ENCODE peak calls at places on chromosomes 11 and 22, in five cellular contexts. I, E, T, J and R are unnamed samples.
A peak's percentile ranks its signal among the peaks of the same experiment; 100 is the strongest.

GRCh38 chr11:124633355-124633754 is 10.7 kb downstream of the TBRG1 start:
- DNase-seq in I (no peak), E (no peak), T (no peak), J (no peak), R (no peak)

GRCh38 chr11:79675081-79675480 is 234.3 kb upstream of the TENM4 start:
- DNase-seq in I (no peak), E (no peak), T (no peak), J (no peak), R (no peak)

GRCh38 chr11:130160460-130161090 is 993 bp downstream of the ST14 start:
- DNase-seq in I (no peak), E (peak; percentile 52), T (no peak), J (no peak), R (no peak)

GRCh38 chr11:69001301-69002081 is 11.6 kb downstream of the MRGPRF start:
- DNase-seq in I (peak; percentile 65), E (no peak), T (no peak), J (no peak), R (no peak)

GRCh38 chr11:72947229-72947628 is 133.0 kb downstream of the ATG16L2 start:
- DNase-seq in I (no peak), E (no peak), T (no peak), J (no peak), R (no peak)

GRCh38 chr11:109423114-109423859 is 1.3 kb downstream of the C11orf87 start:
- DNase-seq in I (peak; percentile 61), E (no peak), T (no peak), J (peak; percentile 5), R (no peak)

GRCh38 chr22:25008666-25009065 is 56.1 kb downstream of the KIAA1671 start:
- DNase-seq in I (no peak), E (no peak), T (no peak), J (no peak), R (no peak)

GRCh38 chr22:25354456-25354855 is 135.0 kb downstream of the CRYBB2 start:
- DNase-seq in I (peak; percentile 68), E (no peak), T (no peak), J (no peak), R (no peak)

GRCh38 chr11:99925968-99926367 is 761.1 kb upstream of the ARHGAP42 start:
- DNase-seq in I (no peak), E (no peak), T (no peak), J (no peak), R (no peak)

GRCh38 chr22:24503137-24503850 is 8.2 kb downstream of the UPB1 start:
- DNase-seq in I (peak; percentile 77), E (peak; percentile 52), T (peak; percentile 34), J (peak; percentile 58), R (no peak)

GRCh38 chr11:92510591-92510990 is 286.0 kb downstream of the FAT3 start:
- DNase-seq in I (no peak), E (no peak), T (no peak), J (no peak), R (no peak)

GRCh38 chr11:92511522-92512203 is 287.0 kb downstream of the FAT3 start:
- DNase-seq in I (no peak), E (no peak), T (no peak), J (no peak), R (no peak)

DNA sequence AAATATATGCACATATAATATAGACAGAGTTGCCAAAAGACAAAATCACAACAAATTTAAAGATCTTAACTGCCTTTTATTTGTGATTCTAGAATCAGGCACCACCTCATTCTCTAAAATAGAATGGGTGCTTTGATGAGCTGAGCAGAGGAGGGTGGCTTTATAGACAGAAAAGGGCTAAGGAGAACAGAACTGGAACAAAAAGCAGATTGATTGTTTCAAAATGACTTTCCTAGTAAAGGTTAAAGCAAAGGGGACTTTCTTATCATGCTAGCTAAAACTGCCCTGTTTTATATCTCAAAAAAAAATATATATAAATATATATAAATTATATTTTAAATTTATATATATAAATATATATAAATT is 287.6 kb downstream of the FAT3 start:
- DNase-seq in I (no peak), E (no peak), T (no peak), J (no peak), R (no peak)
- H3K27ac ChIP-seq in I (no peak overlapping the region), E (no peak overlapping the region), T (no peak overlapping the region), J (no peak overlapping the region), R (no peak overlapping the region)

GRCh38 chr11:12961615-12962014 is 47.5 kb upstream of the RASSF10 start:
- DNase-seq in I (no peak), E (no peak), T (no peak), J (peak; percentile 59), R (no peak)
- TF ChIP-seq CTCF in I (no peak), E (no peak), T (peak; percentile 38), J (peak; percentile 23), R (no peak)

GRCh38 chr11:40280161-40281054 is 1179.0 kb downstream of the LRRC4C start:
- DNase-seq in I (no peak), E (no peak), T (no peak), J (no peak), R (no peak)
- H3K9ac ChIP-seq in I (no peak overlapping the region), E (no peak overlapping the region), T (no peak overlapping the region), J (no peak overlapping the region), R (no peak overlapping the region)

DNA sequence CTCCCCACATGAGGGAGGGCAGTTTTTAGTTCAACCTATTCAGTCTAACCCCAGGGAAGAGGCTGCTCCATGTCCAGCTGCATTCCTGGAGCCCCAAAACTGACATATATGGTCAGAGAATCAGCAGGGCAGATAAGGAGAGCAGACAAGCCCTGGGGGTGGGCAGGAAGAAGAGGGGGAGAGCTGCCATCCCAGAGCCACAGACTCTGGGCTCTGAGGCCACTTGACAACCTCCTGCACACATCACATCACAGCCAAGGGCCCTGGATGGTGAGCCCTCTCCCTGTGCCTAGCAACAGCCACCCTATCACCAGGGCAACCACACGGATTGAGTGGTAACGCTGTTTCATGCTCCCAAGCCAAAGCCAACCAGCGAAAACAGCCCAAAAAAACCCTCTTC is 3.1 kb downstream of the ARHGAP1 start:
- DNase-seq in I (no peak), E (no peak), T (no peak), J (no peak), R (no peak)
- H3K27ac ChIP-seq in I (no peak overlapping the region), E (no peak overlapping the region), T (no peak overlapping the region), J (peak overlapping the region; percentile 57), R (no peak overlapping the region)

DNA sequence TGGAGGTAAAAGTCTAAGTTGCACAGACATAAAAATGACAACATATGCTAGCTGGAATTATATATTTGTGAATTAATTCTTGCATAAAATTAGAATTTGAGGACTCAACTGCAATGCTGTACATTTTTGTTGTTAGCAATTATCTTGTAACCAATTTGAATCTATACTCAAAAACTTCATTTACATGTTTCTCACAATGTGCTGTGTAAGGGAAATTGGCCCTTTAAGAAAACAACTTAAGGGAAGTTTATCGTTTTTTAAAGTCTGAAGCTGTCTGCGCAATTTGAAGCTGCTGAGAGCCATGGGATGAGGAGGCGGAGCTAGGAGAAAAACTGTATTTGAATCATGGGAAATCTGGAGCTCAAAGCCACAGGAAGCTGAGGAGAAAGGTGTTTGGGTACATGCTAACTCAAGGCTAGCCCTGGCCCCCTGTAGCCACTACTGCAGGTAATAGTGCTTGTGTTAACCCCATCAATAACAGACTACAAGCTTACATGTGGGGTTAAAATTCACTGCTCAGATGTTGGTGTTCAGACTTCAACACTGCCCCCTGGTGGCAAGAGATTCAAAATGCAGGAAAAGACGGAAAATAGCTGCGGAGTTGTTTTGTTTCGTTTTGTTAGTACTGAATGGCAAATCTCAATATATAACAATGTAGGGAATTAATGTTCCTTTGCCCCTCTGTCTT is 126.1 kb downstream of the BRD1 start:
- DNase-seq in I (no peak), E (no peak), T (no peak), J (no peak), R (no peak)
- TF ChIP-seq CTCF in I (peak; percentile 3), E (peak; percentile 36), T (no peak), J (peak; percentile 12), R (peak; percentile 12)

DNA sequence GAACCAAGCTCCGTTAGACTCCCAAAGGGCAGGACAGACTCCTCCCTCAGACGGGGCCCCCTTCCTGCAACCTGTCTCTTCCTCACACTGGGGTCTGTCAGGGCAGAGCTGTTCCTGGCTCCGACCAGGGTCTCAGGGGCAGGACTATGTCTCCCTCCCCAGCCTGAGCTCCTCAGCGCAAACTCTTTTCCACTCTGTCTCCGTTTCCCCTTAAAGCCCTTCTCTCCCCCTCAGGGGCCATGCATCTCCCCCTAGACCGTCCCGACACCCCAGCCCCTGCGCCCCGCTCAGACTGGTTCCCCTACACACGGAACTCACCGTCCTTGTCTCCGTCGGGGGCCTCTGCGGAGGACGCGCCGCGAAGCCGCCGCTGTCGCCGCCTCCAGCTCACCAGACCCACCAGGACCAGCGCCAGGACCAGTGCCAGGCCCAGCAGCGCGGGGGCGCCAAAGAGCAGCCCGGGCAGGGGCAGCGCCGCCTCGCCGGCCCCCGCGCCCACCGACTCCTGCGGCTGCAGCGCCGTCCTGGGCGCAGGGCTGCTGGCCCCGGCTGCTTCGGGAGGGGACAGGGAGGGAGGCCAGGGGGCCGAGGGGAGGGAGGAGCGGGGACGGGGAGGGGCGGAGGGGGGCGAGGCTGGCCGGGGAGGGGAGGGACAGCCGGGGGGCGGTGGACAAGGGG is 684 bp downstream of the TNFRSF13C start:
- DNase-seq in I (no peak), E (peak; percentile 82), T (no peak), J (peak; percentile 28), R (no peak)
- H3K9ac ChIP-seq in I (no peak overlapping the region), E (peak overlapping the region; percentile 40), T (no peak overlapping the region), J (no peak overlapping the region), R (peak overlapping the region; percentile 22)